ENCODE peak calls at places on chromosomes 16 and 17, in ten cellular contexts. One of them, this sample, is unnamed.
A peak's percentile ranks its signal among the peaks of the same experiment; 100 is the strongest.

GRCh38 chr16:78628526-78628925 is 529.1 kb downstream of the WWOX start:
- DNase-seq in A549: no peak
- DNase-seq in ovary: no peak
- DNase-seq in esophagus squamous epithelium: no peak
- DNase-seq in adrenal gland: no peak
- DNase-seq in GM12892: no peak
- DNase-seq in uterus: no peak
- DNase-seq in body of pancreas: no peak
- DNase-seq in heart left ventricle: no peak
- DNase-seq in esophagus muscularis mucosa: no peak
- DNase-seq in this sample: no peak

GRCh38 chr17:489758-490329 is 137.2 kb upstream of the RPH3AL start:
- DNase-seq in A549: peak; percentile 67
- DNase-seq in ovary: peak; percentile 60
- DNase-seq in esophagus squamous epithelium: no peak
- DNase-seq in adrenal gland: no peak
- DNase-seq in GM12892: peak; percentile 37
- DNase-seq in uterus: no peak
- DNase-seq in body of pancreas: peak; percentile 29
- DNase-seq in heart left ventricle: peak; percentile 58
- DNase-seq in esophagus muscularis mucosa: no peak
- DNase-seq in this sample: no peak

GRCh38 chr17:19403021-19403420 is 8.0 kb upstream of the RNF112 start:
- DNase-seq in A549: no peak
- DNase-seq in ovary: no peak
- DNase-seq in esophagus squamous epithelium: no peak
- DNase-seq in adrenal gland: no peak
- DNase-seq in GM12892: no peak
- DNase-seq in uterus: peak; percentile 13
- DNase-seq in body of pancreas: no peak
- DNase-seq in heart left ventricle: no peak
- DNase-seq in esophagus muscularis mucosa: no peak
- DNase-seq in this sample: no peak

GRCh38 chr17:17851603-17852002 is 14.8 kb upstream of the SREBF1 start:
- DNase-seq in A549: no peak
- DNase-seq in ovary: no peak
- DNase-seq in esophagus squamous epithelium: no peak
- DNase-seq in adrenal gland: no peak
- DNase-seq in GM12892: no peak
- DNase-seq in uterus: no peak
- DNase-seq in body of pancreas: no peak
- DNase-seq in heart left ventricle: no peak
- DNase-seq in esophagus muscularis mucosa: no peak
- DNase-seq in this sample: no peak

GRCh38 chr16:66845791-66846221 is 1.6 kb downstream of the CA7 start:
- DNase-seq in A549: no peak
- DNase-seq in ovary: no peak
- DNase-seq in esophagus squamous epithelium: no peak
- DNase-seq in adrenal gland: peak; percentile 37
- DNase-seq in GM12892: no peak
- DNase-seq in uterus: no peak
- DNase-seq in body of pancreas: no peak
- DNase-seq in heart left ventricle: no peak
- DNase-seq in esophagus muscularis mucosa: no peak
- DNase-seq in this sample: no peak

GRCh38 chr16:6019490-6019991 is 921.9 kb upstream of the EEF2KMT start:
- DNase-seq in A549: no peak
- DNase-seq in ovary: no peak
- DNase-seq in esophagus squamous epithelium: no peak
- DNase-seq in adrenal gland: no peak
- DNase-seq in GM12892: no peak
- DNase-seq in uterus: no peak
- DNase-seq in body of pancreas: no peak
- DNase-seq in heart left ventricle: no peak
- DNase-seq in esophagus muscularis mucosa: no peak
- DNase-seq in this sample: no peak

GRCh38 chr17:15422392-15422957 is 44.9 kb downstream of the CDRT4 start:
- DNase-seq in A549: no peak
- DNase-seq in ovary: no peak
- DNase-seq in esophagus squamous epithelium: no peak
- DNase-seq in adrenal gland: no peak
- DNase-seq in GM12892: no peak
- DNase-seq in uterus: no peak
- DNase-seq in body of pancreas: no peak
- DNase-seq in heart left ventricle: no peak
- DNase-seq in esophagus muscularis mucosa: no peak
- DNase-seq in this sample: no peak

GRCh38 chr17:76276461-76277299 is 11.5 kb downstream of the UBALD2 start:
- DNase-seq in A549: no peak
- DNase-seq in ovary: no peak
- DNase-seq in esophagus squamous epithelium: no peak
- DNase-seq in adrenal gland: peak; percentile 61
- DNase-seq in GM12892: no peak
- DNase-seq in uterus: no peak
- DNase-seq in body of pancreas: no peak
- DNase-seq in heart left ventricle: no peak
- DNase-seq in esophagus muscularis mucosa: no peak
- DNase-seq in this sample: no peak

GRCh38 chr16:3541527-3542152 is 35.6 kb downstream of the NLRC3 start:
- DNase-seq in A549: no peak
- DNase-seq in ovary: no peak
- DNase-seq in esophagus squamous epithelium: no peak
- DNase-seq in adrenal gland: no peak
- DNase-seq in GM12892: no peak
- DNase-seq in uterus: no peak
- DNase-seq in body of pancreas: no peak
- DNase-seq in heart left ventricle: no peak
- DNase-seq in esophagus muscularis mucosa: no peak
- DNase-seq in this sample: no peak

GRCh38 chr16:24253192-24253591 is 2.9 kb upstream of the CACNG3 start:
- DNase-seq in A549: peak; percentile 65
- DNase-seq in ovary: no peak
- DNase-seq in esophagus squamous epithelium: no peak
- DNase-seq in adrenal gland: peak; percentile 32
- DNase-seq in GM12892: peak; percentile 41
- DNase-seq in uterus: no peak
- DNase-seq in body of pancreas: peak; percentile 29
- DNase-seq in heart left ventricle: no peak
- DNase-seq in esophagus muscularis mucosa: no peak
- DNase-seq in this sample: peak; percentile 17

GRCh38 chr17:59361386-59361785 is 29.9 kb downstream of the YPEL2 start:
- DNase-seq in A549: peak; percentile 25
- DNase-seq in ovary: no peak
- DNase-seq in esophagus squamous epithelium: no peak
- DNase-seq in adrenal gland: no peak
- DNase-seq in GM12892: no peak
- DNase-seq in uterus: no peak
- DNase-seq in body of pancreas: no peak
- DNase-seq in heart left ventricle: no peak
- DNase-seq in esophagus muscularis mucosa: no peak
- DNase-seq in this sample: no peak

GRCh38 chr16:86458457-86458777 is 51.9 kb upstream of the FOXF1 start:
- DNase-seq in A549: no peak
- DNase-seq in ovary: no peak
- DNase-seq in esophagus squamous epithelium: no peak
- DNase-seq in adrenal gland: no peak
- DNase-seq in GM12892: no peak
- DNase-seq in uterus: no peak
- DNase-seq in body of pancreas: no peak
- DNase-seq in heart left ventricle: no peak
- DNase-seq in esophagus muscularis mucosa: no peak
- DNase-seq in this sample: no peak

GRCh38 chr17:19626079-19626478 is 22.5 kb upstream of the ALDH3A2 start:
- DNase-seq in A549: no peak
- DNase-seq in ovary: no peak
- DNase-seq in esophagus squamous epithelium: no peak
- DNase-seq in adrenal gland: no peak
- DNase-seq in GM12892: no peak
- DNase-seq in uterus: no peak
- DNase-seq in body of pancreas: no peak
- DNase-seq in heart left ventricle: no peak
- DNase-seq in esophagus muscularis mucosa: no peak
- DNase-seq in this sample: no peak

GRCh38 chr17:54662978-54663876 is 237.4 kb upstream of the TOM1L1 start:
- DNase-seq in A549: no peak
- DNase-seq in ovary: no peak
- DNase-seq in esophagus squamous epithelium: no peak
- DNase-seq in adrenal gland: no peak
- DNase-seq in GM12892: no peak
- DNase-seq in uterus: no peak
- DNase-seq in body of pancreas: no peak
- DNase-seq in heart left ventricle: no peak
- DNase-seq in esophagus muscularis mucosa: no peak
- DNase-seq in this sample: no peak

GRCh38 chr17:48471807-48472484 is 41.9 kb upstream of the SKAP1 start:
- DNase-seq in A549: no peak
- DNase-seq in ovary: no peak
- DNase-seq in esophagus squamous epithelium: no peak
- DNase-seq in adrenal gland: no peak
- DNase-seq in GM12892: no peak
- DNase-seq in uterus: no peak
- DNase-seq in body of pancreas: no peak
- DNase-seq in heart left ventricle: no peak
- DNase-seq in esophagus muscularis mucosa: no peak
- DNase-seq in this sample: no peak

GRCh38 chr17:48470388-48471034 is 40.5 kb upstream of the SKAP1 start:
- DNase-seq in A549: peak; percentile 28
- DNase-seq in ovary: no peak
- DNase-seq in esophagus squamous epithelium: no peak
- DNase-seq in adrenal gland: no peak
- DNase-seq in GM12892: no peak
- DNase-seq in uterus: no peak
- DNase-seq in body of pancreas: no peak
- DNase-seq in heart left ventricle: no peak
- DNase-seq in esophagus muscularis mucosa: no peak
- DNase-seq in this sample: no peak

GRCh38 chr17:48468299-48468698 is 38.3 kb upstream of the SKAP1 start:
- DNase-seq in A549: no peak
- DNase-seq in ovary: no peak
- DNase-seq in esophagus squamous epithelium: no peak
- DNase-seq in adrenal gland: no peak
- DNase-seq in GM12892: no peak
- DNase-seq in uterus: no peak
- DNase-seq in body of pancreas: no peak
- DNase-seq in heart left ventricle: no peak
- DNase-seq in esophagus muscularis mucosa: no peak
- DNase-seq in this sample: no peak

GRCh38 chr17:48469227-48469626 is 39.2 kb upstream of the SKAP1 start:
- DNase-seq in A549: no peak
- DNase-seq in ovary: no peak
- DNase-seq in esophagus squamous epithelium: no peak
- DNase-seq in adrenal gland: no peak
- DNase-seq in GM12892: no peak
- DNase-seq in uterus: no peak
- DNase-seq in body of pancreas: no peak
- DNase-seq in heart left ventricle: no peak
- DNase-seq in esophagus muscularis mucosa: no peak
- DNase-seq in this sample: no peak

DNA sequence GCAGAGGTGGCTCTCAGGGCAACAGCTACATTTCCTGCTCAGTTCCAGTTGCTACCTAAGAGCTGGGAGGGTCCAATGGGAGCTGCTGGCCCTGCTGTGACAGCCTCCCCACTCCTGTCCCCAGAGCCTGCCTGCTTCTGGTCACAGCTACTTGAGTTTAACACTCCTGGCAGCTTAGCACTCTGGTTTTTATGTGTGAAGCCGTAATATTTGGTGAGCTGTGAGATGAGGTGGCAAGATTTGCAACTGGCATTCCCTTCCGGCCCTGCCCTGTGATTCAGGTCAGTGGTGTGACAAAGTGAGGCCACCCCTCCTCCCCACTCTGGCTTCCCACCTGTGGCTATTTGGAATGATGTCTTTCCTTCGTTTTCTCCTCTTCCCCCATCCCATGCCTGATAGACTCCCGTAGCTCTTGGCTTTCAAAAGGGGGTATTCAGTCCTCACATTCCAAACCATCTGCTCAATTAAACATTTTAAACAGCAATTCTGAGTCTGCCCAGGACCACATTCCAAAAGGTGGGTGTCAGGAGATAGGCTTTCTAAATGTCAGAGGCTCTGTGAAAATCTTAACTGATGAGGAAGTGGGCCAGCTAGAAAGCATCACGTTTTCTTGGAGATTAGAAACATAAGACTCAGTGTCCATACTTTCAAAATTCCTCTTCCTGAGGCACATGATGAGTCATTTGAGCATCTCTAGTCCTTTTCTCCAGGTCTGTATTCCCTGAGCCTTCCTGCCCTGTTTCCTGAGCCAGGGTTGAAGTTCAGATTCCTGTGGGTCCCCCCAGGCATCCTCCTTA is 42.7 kb upstream of the SKAP1 start:
- DNase-seq in A549: peak; percentile 32
- DNase-seq in ovary: no peak
- DNase-seq in esophagus squamous epithelium: no peak
- DNase-seq in adrenal gland: no peak
- DNase-seq in GM12892: no peak
- DNase-seq in uterus: no peak
- DNase-seq in body of pancreas: no peak
- DNase-seq in heart left ventricle: no peak
- DNase-seq in esophagus muscularis mucosa: no peak
- DNase-seq in this sample: no peak
- TF ChIP-seq POLR2A in A549: no peak
- TF ChIP-seq POLR2A in ovary: no peak
- TF ChIP-seq POLR2A in esophagus squamous epithelium: no peak
- TF ChIP-seq POLR2A in adrenal gland: no peak
- TF ChIP-seq POLR2A in GM12892: no peak
- TF ChIP-seq POLR2A in uterus: no peak
- TF ChIP-seq POLR2A in body of pancreas: no peak
- TF ChIP-seq POLR2A in heart left ventricle: no peak
- TF ChIP-seq POLR2A in esophagus muscularis mucosa: no peak
- TF ChIP-seq POLR2A in this sample: no peak

GRCh38 chr17:1647802-1648581 is 1.7 kb downstream of the RILP start:
- DNase-seq in A549: peak; percentile 67
- DNase-seq in ovary: no peak
- DNase-seq in esophagus squamous epithelium: no peak
- DNase-seq in adrenal gland: no peak
- DNase-seq in GM12892: no peak
- DNase-seq in uterus: no peak
- DNase-seq in body of pancreas: peak; percentile 55
- DNase-seq in heart left ventricle: peak; percentile 57
- DNase-seq in esophagus muscularis mucosa: no peak
- DNase-seq in this sample: no peak
- TF ChIP-seq POLR2A in A549: peak; percentile 19
- TF ChIP-seq POLR2A in ovary: no peak
- TF ChIP-seq POLR2A in esophagus squamous epithelium: no peak
- TF ChIP-seq POLR2A in adrenal gland: no peak
- TF ChIP-seq POLR2A in GM12892: no peak
- TF ChIP-seq POLR2A in uterus: no peak
- TF ChIP-seq POLR2A in body of pancreas: no peak
- TF ChIP-seq POLR2A in heart left ventricle: no peak
- TF ChIP-seq POLR2A in esophagus muscularis mucosa: no peak
- TF ChIP-seq POLR2A in this sample: no peak

GRCh38 chr16:75494696-75495601 is at the start of gene CHST6:
- DNase-seq in A549: peak; percentile 17
- DNase-seq in ovary: no peak
- DNase-seq in esophagus squamous epithelium: no peak
- DNase-seq in adrenal gland: peak; percentile 48
- DNase-seq in GM12892: peak; percentile 67
- DNase-seq in uterus: no peak
- DNase-seq in body of pancreas: peak; percentile 11
- DNase-seq in heart left ventricle: peak; percentile 44
- DNase-seq in esophagus muscularis mucosa: no peak
- DNase-seq in this sample: peak; percentile 65
- TF ChIP-seq POLR2A in A549: no peak
- TF ChIP-seq POLR2A in ovary: no peak
- TF ChIP-seq POLR2A in esophagus squamous epithelium: no peak
- TF ChIP-seq POLR2A in adrenal gland: peak; percentile 75
- TF ChIP-seq POLR2A in GM12892: no peak
- TF ChIP-seq POLR2A in uterus: peak; percentile 12
- TF ChIP-seq POLR2A in body of pancreas: no peak
- TF ChIP-seq POLR2A in heart left ventricle: no peak
- TF ChIP-seq POLR2A in esophagus muscularis mucosa: no peak
- TF ChIP-seq POLR2A in this sample: no peak

GRCh38 chr17:64781394-64781793 is 119.3 kb upstream of the SMURF2 start:
- DNase-seq in A549: no peak
- DNase-seq in ovary: peak; percentile 34
- DNase-seq in esophagus squamous epithelium: no peak
- DNase-seq in adrenal gland: peak; percentile 65
- DNase-seq in GM12892: no peak
- DNase-seq in uterus: peak; percentile 44
- DNase-seq in body of pancreas: peak; percentile 61
- DNase-seq in heart left ventricle: peak; percentile 75
- DNase-seq in esophagus muscularis mucosa: no peak
- DNase-seq in this sample: peak; percentile 83
- TF ChIP-seq POLR2A in A549: no peak
- TF ChIP-seq POLR2A in ovary: no peak
- TF ChIP-seq POLR2A in esophagus squamous epithelium: no peak
- TF ChIP-seq POLR2A in adrenal gland: peak; percentile 38
- TF ChIP-seq POLR2A in GM12892: no peak
- TF ChIP-seq POLR2A in uterus: no peak
- TF ChIP-seq POLR2A in body of pancreas: no peak
- TF ChIP-seq POLR2A in heart left ventricle: no peak
- TF ChIP-seq POLR2A in esophagus muscularis mucosa: no peak
- TF ChIP-seq POLR2A in this sample: no peak